ENCODE peak calls at places on chromosomes 11 and 22, in four cellular contexts. T is amniotic stem cell, G is NCI-H2171 treated with DMSO at 0.1 percent for 48 hours, V is activated gamma-delta T cell treated with Interleukin-2 at 50 U/mL for 16 hours. D is an unnamed sample.

GRCh38 chr11:57772562-57772961 is 11.0 kb downstream of the CTNND1 start:
- DNase-seq in V (no peak), T (no peak), G (no peak), D (no peak)

GRCh38 chr22:45210174-45210573 is 30.5 kb downstream of the KIAA0930 start:
- DNase-seq in T (no peak), G (no peak), V (no peak), D (no peak)

GRCh38 chr11:117824571-117825537 is at the start of gene FXYD2:
- DNase-seq in T (no peak), V (no peak), G (no peak), D (no peak)

GRCh38 chr11:72665911-72666472 is 8.2 kb downstream of the PDE2A start:
- DNase-seq in T (no peak), G (no peak), V (no peak), D (no peak)

GRCh38 chr11:126534141-126534805 is 178.8 kb downstream of the ST3GAL4 start:
- DNase-seq in V (no peak), T (no peak), G (no peak), D (no peak)

GRCh38 chr22:45817705-45818104 is 146.1 kb downstream of the ATXN10 start:
- DNase-seq in V (no peak), G (no peak), T (no peak), D (no peak)

GRCh38 chr11:27532652-27533325 is 26.2 kb upstream of the LIN7C start:
- DNase-seq in V (no peak), T (no peak), G (no peak), D (no peak)

GRCh38 chr11:94732617-94733292 is 35.4 kb upstream of the AMOTL1 start:
- DNase-seq in T (no peak), G (no peak), V (no peak), D (no peak)

GRCh38 chr11:120471131-120471530 is 40.4 kb upstream of the GRIK4 start:
- DNase-seq in T (peak; percentile 20), G (no peak), V (no peak), D (no peak)

GRCh38 chr11:7168741-7168990 is 79.9 kb downstream of the RBMXL2 start:
- DNase-seq in G (no peak), T (no peak), V (no peak), D (no peak)